ENCODE peak calls at places on chromosomes 11 and 22, in eight cellular contexts. N is cardiac muscle cell; V is nucleus accumbens; U is activated naive CD8-positive, alpha-beta T cell treated with anti-CD3 and anti-CD28 coated beads, Interleukin-2, amount 50 U/mL, for 24 hours; B is ELR; M is stimulated activated CD4-positive, alpha-beta T cell treated with anti-CD3 and anti-CD28 coated beads, Interleukin-2, amount 100 ng/mL, for 24 hours; S is CD8-positive, alpha-beta memory T cell; E is IMR-90. L is an unnamed sample.

GRCh38 chr11:46761807-46762206 is 42.8 kb downstream of the F2 start:
- DNase-seq in B (no peak), S (no peak), U (no peak), E (no peak), N (no peak), M (no peak), V (no peak), L (no peak)

GRCh38 chr11:31106963-31107576 is 262.5 kb downstream of the DCDC1 start:
- DNase-seq in V (peak; percentile 36), E (peak; percentile 7), S (no peak), U (peak; percentile 50), N (peak; percentile 60), B (peak; percentile 49), M (peak; percentile 62), L (peak; percentile 7)

GRCh38 chr11:96187779-96188624 is 155.0 kb downstream of the MAML2 start:
- DNase-seq in V (no peak), N (peak; percentile 91), E (peak; percentile 85), B (peak; percentile 94), U (peak; percentile 49), S (no peak), M (peak; percentile 37), L (no peak)

GRCh38 chr11:2651826-2652237 is 48.0 kb downstream of the KCNQ1OT1 start:
- DNase-seq in B (no peak), E (no peak), M (no peak), S (no peak), V (no peak), U (no peak), N (no peak), L (no peak)

GRCh38 chr22:26953380-26953807 is 296.0 kb downstream of the MIAT start:
- DNase-seq in M (no peak), N (no peak), V (no peak), B (no peak), E (no peak), U (no peak), S (no peak), L (no peak)

GRCh38 chr11:95111923-95112540 is 22.4 kb downstream of the ENDOD1 start:
- DNase-seq in N (no peak), E (no peak), U (no peak), B (no peak), V (no peak), S (no peak), M (no peak), L (no peak)

GRCh38 chr22:50102946-50103345 is 13.1 kb downstream of the MOV10L1 start:
- DNase-seq in U (no peak), B (no peak), N (no peak), V (no peak), M (peak; percentile 7), E (no peak), S (no peak), L (no peak)

GRCh38 chr11:22703040-22703439 is 36.6 kb downstream of the GAS2 start:
- DNase-seq in V (no peak), S (no peak), U (peak; percentile 7), M (no peak), N (peak; percentile 78), B (peak; percentile 80), E (peak; percentile 77), L (no peak)

GRCh38 chr22:39994046-39994565 is 648 bp upstream of the FAM83F start:
- DNase-seq in V (no peak), N (no peak), U (peak; percentile 47), E (peak; percentile 25), B (no peak), S (peak; percentile 30), M (peak; percentile 44), L (no peak)